ENCODE peak calls at places on chromosomes 13 and 19, in nine cellular contexts. B is NCI-H1105; H is kidney glomerular epithelial cell; C is astrocyte of the spinal cord; Z is cardiac muscle cell; S is HS-5; L is aorta; F is stimulated activated CD4-positive, alpha-beta T cell treated with anti-CD3 and anti-CD28 coated beads, Interleukin-1b, Interleukin-23, amount 100 ng/mL, for 1 hour; U is GM12864. T is an unnamed sample.

GRCh38 chr19:48962849-48963165 is 2.3 kb upstream of the FTL start:
- DNase-seq in S (no peak), L (no peak), F (no peak), C (no peak), B (no peak), U (no peak), H (no peak), Z (no peak), T (no peak)

GRCh38 chr19:18202759-18203407 is 959 bp downstream of the RAB3A start:
- DNase-seq in H (no peak), L (peak), U (no peak), B (no peak), S (no peak), F (no peak), Z (peak), C (no peak), T (peak)

GRCh38 chr19:49364083-49364687 is 508 bp downstream of the DKKL1 start:
- DNase-seq in U (no peak), Z (no peak), B (no peak), H (no peak), S (no peak), C (no peak), F (no peak), L (no peak), T (no peak)

GRCh38 chr19:45901432-45901903 is 945 bp downstream of the MYPOP start:
- DNase-seq in L (peak), H (no peak), F (no peak), S (no peak), Z (peak), B (no peak), C (peak), U (no peak), T (peak)

GRCh38 chr19:52200044-52200443 is 10.2 kb downstream of the PPP2R1A start:
- DNase-seq in H (peak), S (peak), L (peak), B (no peak), U (no peak), F (no peak), C (peak), Z (peak), T (no peak)

GRCh38 chr13:105759467-105759866 is 776.0 kb downstream of the EFNB2 start:
- DNase-seq in L (no peak), Z (no peak), C (no peak), U (no peak), H (no peak), B (no peak), S (no peak), F (no peak), T (no peak)

GRCh38 chr13:38686635-38687245 is at the start of gene FREM2:
- DNase-seq in F (no peak), Z (peak), S (no peak), L (peak), H (peak), U (no peak), B (peak), C (peak), T (peak)

GRCh38 chr13:49681837-49682236 is 9.4 kb downstream of the EBPL start:
- DNase-seq in C (peak), B (peak), L (no peak), U (no peak), Z (peak), F (no peak), H (no peak), S (no peak), T (no peak)

GRCh38 chr13:29901714-29902631 is 51.6 kb upstream of the UBL3 start:
- DNase-seq in U (no peak), L (no peak), C (peak), Z (peak), F (no peak), H (peak), S (peak), B (no peak), T (no peak)

GRCh38 chr19:8678244-8678807 is 20.3 kb downstream of the ACTL9 start:
- DNase-seq in F (no peak), L (no peak), C (no peak), B (no peak), H (no peak), S (no peak), U (no peak), Z (no peak), T (no peak)

GRCh38 chr19:4322942-4323665 is 15.5 kb downstream of the STAP2 start:
- DNase-seq in H (no peak), U (no peak), F (no peak), B (no peak), L (no peak), C (no peak), Z (no peak), S (no peak), T (no peak)

GRCh38 chr19:28920269-28921066 is 292.5 kb downstream of the UQCRFS1 start:
- DNase-seq in L (no peak), S (no peak), B (no peak), F (no peak), C (no peak), Z (no peak), H (no peak), U (no peak), T (peak)

GRCh38 chr13:49711218-49711863 is 20.1 kb upstream of the EBPL start:
- DNase-seq in B (no peak), F (no peak), C (peak), U (no peak), H (no peak), S (peak), Z (peak), L (no peak), T (no peak)

GRCh38 chr13:45194081-45194939 is 6.5 kb downstream of the KCTD4 start:
- DNase-seq in B (no peak), F (no peak), Z (peak), U (no peak), H (peak), S (no peak), C (peak), L (peak), T (no peak)

GRCh38 chr19:38737297-38737865 is 6.9 kb downstream of the CAPN12 start:
- DNase-seq in Z (no peak), H (no peak), S (no peak), L (no peak), B (no peak), C (no peak), U (no peak), F (no peak), T (no peak)

GRCh38 chr13:97567510-97568243 is 133.7 kb downstream of the RAP2A start:
- DNase-seq in F (no peak), B (no peak), L (no peak), C (no peak), U (peak), H (no peak), Z (peak), S (peak), T (peak)

GRCh38 chr13:56351041-56351440 is 789.7 kb upstream of the PRR20A start:
- DNase-seq in H (peak), F (no peak), L (no peak), S (no peak), Z (no peak), C (no peak), U (no peak), B (no peak), T (peak)

GRCh38 chr13:80329250-80329649 is 11.7 kb downstream of the SPRY2 start:
- DNase-seq in H (no peak), C (no peak), F (no peak), U (no peak), L (no peak), S (no peak), B (no peak), Z (no peak), T (no peak)

GRCh38 chr13:77872995-77873394 is 45.6 kb downstream of the EDNRB start:
- DNase-seq in B (no peak), U (no peak), F (no peak), C (no peak), H (no peak), Z (no peak), S (no peak), L (no peak), T (no peak)

GRCh38 chr19:15702590-15702930 is 25.3 kb upstream of the OR10H2 start:
- DNase-seq in S (no peak), C (no peak), Z (peak), H (no peak), F (no peak), B (peak), L (peak), U (no peak), T (peak)

GRCh38 chr13:75481176-75482069 is 546 bp downstream of the TBC1D4 start:
- DNase-seq in H (no peak), B (no peak), U (no peak), S (no peak), L (peak), Z (peak), F (no peak), C (peak), T (peak)

GRCh38 chr19:58052256-58052655 is 6.8 kb upstream of the ZNF135 start:
- DNase-seq in Z (no peak), B (no peak), H (no peak), U (no peak), S (no peak), L (no peak), C (no peak), F (no peak), T (no peak)

GRCh38 chr13:47426126-47426849 is 529.4 kb upstream of the HTR2A start:
- DNase-seq in F (no peak), S (peak), L (no peak), C (peak), H (no peak), U (no peak), Z (peak), B (no peak), T (no peak)

GRCh38 chr13:40662866-40663265 is 3.6 kb downstream of the FOXO1 start:
- DNase-seq in B (no peak), F (no peak), Z (no peak), C (no peak), H (peak), L (no peak), S (no peak), U (no peak), T (no peak)

GRCh38 chr13:27954406-27954851 is 14.7 kb downstream of the CDX2 start:
- DNase-seq in F (no peak), C (no peak), H (no peak), Z (peak), S (no peak), U (no peak), B (no peak), L (no peak), T (peak)

GRCh38 chr19:39276740-39277139 is 8.5 kb downstream of the IFNL2 start:
- DNase-seq in U (no peak), L (peak), Z (no peak), B (no peak), H (no peak), S (no peak), F (no peak), C (no peak), T (no peak)

GRCh38 chr13:44713793-44714469 is 137.8 kb upstream of the TSC22D1 start:
- DNase-seq in U (no peak), L (no peak), C (peak), F (no peak), H (peak), S (peak), B (no peak), Z (peak), T (no peak)

GRCh38 chr13:43122706-43123268 is 99.4 kb downstream of the DNAJC15 start:
- DNase-seq in C (no peak), Z (no peak), H (no peak), S (no peak), F (no peak), U (no peak), L (no peak), B (no peak), T (no peak)

GRCh38 chr13:99812611-99813010 is 159.0 kb downstream of the ZIC5 start:
- DNase-seq in Z (no peak), C (peak), S (peak), L (no peak), B (no peak), H (peak), F (no peak), U (no peak), T (no peak)

GRCh38 chr19:5691205-5691929 is 1.3 kb downstream of the RPL36 start:
- DNase-seq in C (peak), L (no peak), H (peak), S (no peak), F (no peak), U (no peak), Z (peak), B (peak), T (no peak)

GRCh38 chr19:18415177-18415867 is 3.9 kb upstream of the SSBP4 start:
- DNase-seq in C (peak), L (peak), H (peak), B (peak), F (no peak), S (peak), Z (peak), U (no peak), T (no peak)

GRCh38 chr19:45100797-45101196 is 7.8 kb downstream of the PPP1R37 start:
- DNase-seq in L (no peak), B (no peak), Z (no peak), S (no peak), H (no peak), F (no peak), C (no peak), U (no peak), T (no peak)

GRCh38 chr19:48635263-48635965 is 1.8 kb downstream of the DBP start:
- DNase-seq in B (peak), S (no peak), L (peak), H (no peak), F (peak), Z (peak), U (no peak), C (no peak), T (peak)

GRCh38 chr13:45046445-45046844 is 57.1 kb downstream of the GPALPP1 start:
- DNase-seq in H (no peak), S (no peak), L (no peak), U (no peak), C (no peak), F (no peak), B (no peak), Z (no peak), T (no peak)